ENCODE peak calls at places on chromosomes 5 and 9, in nine cellular contexts. G is suprapubic skin; H is coronary artery; Y is CD8-positive, alpha-beta T cell; V is left ventricle myocardium inferior; R is HCT116; U is CD8-positive, alpha-beta memory T cell; I is dorsolateral prefrontal cortex; E is heart left ventricle. X is an unnamed sample.

GRCh38 chr5:114361724-114362196 is at the start of gene KCNN2:
- DNase-seq in V (peak), U (no peak), G (peak), R (no peak), H (no peak), Y (no peak), E (peak), I (peak), X (no peak)

GRCh38 chr5:127519527-127519926 is 2.1 kb downstream of the PRRC1 start:
- DNase-seq in I (no peak), R (no peak), E (no peak), Y (no peak), G (no peak), V (no peak), U (no peak), H (no peak), X (no peak)

GRCh38 chr9:137317979-137318511 is 16.0 kb upstream of the NRARP start:
- DNase-seq in R (no peak), I (no peak), U (no peak), E (peak), V (peak), H (peak), Y (no peak), G (no peak), X (no peak)

GRCh38 chr5:90645024-90645610 is 86.5 kb downstream of the ADGRV1 start:
- DNase-seq in Y (no peak), H (no peak), V (no peak), I (no peak), G (no peak), U (no peak), E (no peak), R (peak), X (peak)

GRCh38 chr9:97697837-97698236 is 697 bp upstream of the XPA start:
- DNase-seq in H (no peak), R (no peak), V (no peak), I (no peak), Y (no peak), E (no peak), U (no peak), G (no peak), X (no peak)

GRCh38 chr5:120476063-120476462 is 12.0 kb downstream of the PRR16 start:
- DNase-seq in R (no peak), V (no peak), G (no peak), I (no peak), Y (no peak), E (no peak), H (no peak), U (no peak), X (no peak)

GRCh38 chr5:36222620-36223019 is 19.1 kb downstream of the NADK2 start:
- DNase-seq in Y (no peak), R (no peak), E (no peak), I (no peak), G (no peak), V (no peak), U (no peak), H (no peak), X (no peak)

GRCh38 chr9:105425817-105426433 is 21.9 kb upstream of the FSD1L start:
- DNase-seq in G (no peak), V (no peak), E (no peak), R (no peak), Y (no peak), H (no peak), I (no peak), U (no peak), X (no peak)

GRCh38 chr9:130110166-130110565 is 56.5 kb downstream of the GPR107 start:
- DNase-seq in U (no peak), I (no peak), R (no peak), H (no peak), V (no peak), E (no peak), Y (no peak), G (no peak), X (peak)

GRCh38 chr5:136005371-136005770 is 23.4 kb upstream of the TGFBI start:
- DNase-seq in R (no peak), I (no peak), E (no peak), G (no peak), H (no peak), U (no peak), V (no peak), Y (no peak), X (no peak)

GRCh38 chr9:130688070-130688469 is 5.5 kb upstream of the EXOSC2 start:
- DNase-seq in U (no peak), V (no peak), I (no peak), E (no peak), G (no peak), R (no peak), H (no peak), Y (no peak), X (no peak)

GRCh38 chr9:70049236-70049635 is 5.6 kb downstream of the MAMDC2 start:
- DNase-seq in R (no peak), I (no peak), G (peak), U (no peak), Y (no peak), H (peak), V (peak), E (no peak), X (no peak)

GRCh38 chr5:91225848-91226686 is 157.1 kb downstream of the ARRDC3 start:
- DNase-seq in I (no peak), G (no peak), V (no peak), R (peak), E (no peak), H (no peak), Y (peak), U (peak), X (peak)

GRCh38 chr9:137459147-137459600 is at the start of gene NSMF:
- DNase-seq in U (peak), V (peak), R (peak), Y (peak), H (peak), E (peak), G (peak), I (peak), X (no peak)

GRCh38 chr9:36151306-36152210 is 15.0 kb downstream of the GLIPR2 start:
- DNase-seq in U (peak), I (no peak), R (no peak), Y (peak), G (peak), H (no peak), E (peak), V (peak), X (no peak)

GRCh38 chr5:100965291-100965690 is 62.2 kb upstream of the ST8SIA4 start:
- DNase-seq in U (no peak), E (no peak), Y (no peak), R (no peak), G (no peak), I (no peak), H (no peak), V (no peak), X (no peak)

GRCh38 chr5:10856646-10857332 is 95.8 kb upstream of the DAP start:
- DNase-seq in Y (no peak), I (peak), R (no peak), G (no peak), U (no peak), E (peak), H (no peak), V (peak), X (peak)

GRCh38 chr5:126970517-126971017 is 59.8 kb downstream of the MARCHF3 start:
- DNase-seq in R (no peak), I (no peak), V (no peak), Y (no peak), H (no peak), E (no peak), U (no peak), G (no peak), X (no peak)

GRCh38 chr5:31217441-31217840 is 24.0 kb downstream of the CDH6 start:
- DNase-seq in E (no peak), I (no peak), R (no peak), V (no peak), Y (no peak), H (no peak), G (no peak), U (no peak), X (no peak)

GRCh38 chr5:173016621-173017046 is 33.1 kb downstream of the ATP6V0E1 start:
- DNase-seq in U (no peak), G (no peak), I (no peak), V (no peak), H (peak), R (peak), Y (no peak), E (no peak), X (no peak)

GRCh38 chr9:106284300-106284699 is 578.7 kb upstream of the ZNF462 start:
- DNase-seq in E (no peak), R (no peak), V (no peak), G (no peak), H (no peak), I (no peak), Y (no peak), U (no peak), X (peak)

GRCh38 chr5:42579320-42579719 is 156.1 kb downstream of the GHR start:
- DNase-seq in V (no peak), G (no peak), Y (no peak), R (no peak), E (no peak), U (no peak), H (no peak), I (no peak), X (no peak)

GRCh38 chr5:88660947-88661869 is 221.8 kb downstream of the MEF2C start:
- DNase-seq in G (no peak), H (no peak), E (peak), I (peak), R (peak), V (no peak), Y (no peak), U (no peak), X (no peak)

GRCh38 chr5:73151733-73152410 is 21.1 kb upstream of the TMEM174 start:
- DNase-seq in R (no peak), I (no peak), G (no peak), V (no peak), E (no peak), U (no peak), Y (no peak), H (no peak), X (no peak)

GRCh38 chr5:157352756-157353340 is 86.9 kb downstream of the CYFIP2 start:
- DNase-seq in R (no peak), G (no peak), I (no peak), U (no peak), H (peak), E (no peak), V (no peak), Y (no peak), X (no peak)

GRCh38 chr9:22528485-22528884 is 81.9 kb downstream of the DMRTA1 start:
- DNase-seq in R (peak), Y (no peak), V (no peak), I (no peak), U (no peak), E (no peak), H (no peak), G (no peak), X (no peak)

GRCh38 chr5:65102501-65102825 is 333.7 kb downstream of the CWC27 start:
- DNase-seq in I (no peak), U (no peak), V (no peak), G (no peak), R (no peak), E (no peak), H (no peak), Y (no peak), X (no peak)

GRCh38 chr9:118992813-118993747 is 376.2 kb downstream of the BRINP1 start:
- DNase-seq in R (no peak), U (no peak), H (no peak), G (no peak), E (no peak), I (no peak), V (no peak), Y (no peak), X (no peak)

GRCh38 chr9:90645721-90646120 is 3.1 kb upstream of the DIRAS2 start:
- DNase-seq in V (no peak), I (no peak), U (no peak), E (no peak), H (no peak), R (no peak), G (no peak), Y (no peak), X (no peak)

GRCh38 chr9:90642570-90643539 is at the start of gene DIRAS2:
- DNase-seq in U (no peak), G (no peak), R (peak), I (peak), E (peak), Y (no peak), V (peak), H (no peak), X (peak)

GRCh38 chr9:90641090-90641489 is 1.5 kb downstream of the DIRAS2 start:
- DNase-seq in Y (no peak), R (no peak), H (no peak), U (no peak), E (no peak), G (no peak), I (no peak), V (no peak), X (no peak)

GRCh38 chr9:90637626-90638025 is 5.0 kb downstream of the DIRAS2 start:
- DNase-seq in G (no peak), V (no peak), R (no peak), U (no peak), I (no peak), Y (no peak), E (no peak), H (no peak), X (no peak)

DNA sequence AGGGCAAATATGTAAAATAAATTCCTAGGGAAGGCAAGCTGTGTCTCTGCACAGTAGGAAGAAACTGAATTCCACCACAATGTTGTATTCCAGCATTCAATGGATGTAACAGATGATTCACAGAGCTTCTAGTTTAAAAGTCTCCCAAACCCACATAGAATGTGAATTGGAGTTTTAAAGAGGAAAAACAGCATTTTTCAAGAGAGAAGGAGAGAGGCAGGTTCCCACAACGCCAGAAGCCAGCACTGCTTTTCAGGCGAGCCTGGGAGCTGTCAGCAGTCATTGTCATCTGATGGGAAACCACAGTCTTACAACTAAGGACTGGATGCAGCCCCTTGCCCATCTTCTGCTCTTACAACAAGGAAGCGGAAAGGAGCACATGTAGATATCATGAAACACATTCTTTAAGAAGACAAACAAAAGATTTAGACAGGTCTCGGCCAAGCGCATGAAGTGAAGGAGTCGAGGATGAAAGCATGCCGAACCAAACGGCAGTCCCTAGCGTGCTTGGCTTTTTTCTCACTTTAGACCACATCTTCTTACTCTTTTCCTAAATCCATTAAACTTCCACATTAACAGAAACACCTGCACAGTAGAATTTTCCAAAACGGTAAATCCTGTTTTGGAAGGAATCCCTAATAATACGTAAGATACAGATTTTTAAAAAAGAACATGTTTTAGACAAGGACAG is 611 bp downstream of the DIRAS2 start:
- DNase-seq in Y (no peak), R (no peak), U (no peak), V (no peak), H (no peak), I (no peak), E (no peak), G (no peak), X (no peak)
- H3K27ac ChIP-seq in Y (no peak), R (no peak), U (no peak), V (no peak), H (no peak), I (peak), E (no peak), G (no peak), X (no peak)

GRCh38 chr5:137753986-137754235 is 252 bp downstream of the HNRNPA0 start:
- DNase-seq in V (no peak), H (no peak), E (no peak), Y (no peak), U (no peak), I (peak), G (no peak), R (no peak), X (no peak)

GRCh38 chr5:137750436-137750835 is 3.7 kb downstream of the HNRNPA0 start:
- DNase-seq in U (no peak), H (no peak), Y (no peak), V (no peak), E (no peak), G (no peak), R (no peak), I (no peak), X (no peak)

GRCh38 chr5:137752873-137753226 is 1.3 kb downstream of the HNRNPA0 start:
- DNase-seq in U (peak), G (no peak), Y (no peak), H (peak), V (no peak), E (no peak), R (no peak), I (no peak), X (no peak)

GRCh38 chr5:137753227-137753985 is 757 bp downstream of the HNRNPA0 start:
- DNase-seq in H (peak), U (peak), I (peak), V (peak), Y (no peak), E (peak), R (no peak), G (peak), X (no peak)

DNA sequence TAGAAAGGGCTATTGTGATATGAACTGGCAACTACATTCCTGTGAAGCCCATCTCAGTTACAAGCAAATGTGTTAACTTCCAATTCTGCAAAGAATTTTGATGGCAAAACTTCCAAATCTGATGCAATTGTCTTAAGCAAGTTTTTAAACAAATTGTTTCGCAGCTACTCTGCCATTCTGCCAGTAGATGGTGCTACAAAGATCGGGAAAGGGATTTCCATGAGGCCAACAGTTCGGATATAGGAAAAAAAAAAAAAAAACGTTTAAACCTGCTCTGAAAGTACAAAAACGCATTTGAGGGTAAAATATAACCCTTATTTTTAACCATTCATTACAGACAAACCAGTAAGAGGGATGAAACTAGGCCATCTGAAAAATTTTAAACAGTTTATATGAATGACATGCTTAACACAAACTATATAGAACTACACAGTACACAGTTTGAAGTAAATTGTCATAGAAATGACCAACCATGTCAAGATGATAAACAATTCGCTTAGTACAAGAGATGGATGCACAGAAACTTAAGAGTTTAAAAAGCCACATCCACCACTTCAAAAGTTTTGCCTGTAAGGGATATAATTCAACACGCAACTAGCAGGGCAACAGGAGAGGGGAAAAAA is 2.2 kb downstream of the HNRNPA0 start:
- DNase-seq in Y (no peak), H (no peak), I (no peak), V (no peak), R (peak), G (no peak), U (no peak), E (no peak), X (no peak)
- H3K27ac ChIP-seq in Y (peak), H (peak), I (peak), V (peak), R (no peak), G (no peak), U (peak), E (peak), X (no peak)

GRCh38 chr5:75567710-75568109 is 43.5 kb upstream of the ANKDD1B start:
- DNase-seq in R (peak), V (no peak), I (no peak), G (no peak), H (no peak), Y (no peak), E (no peak), U (no peak), X (no peak)
- H3K27ac ChIP-seq in R (peak), V (peak), I (no peak), G (no peak), H (peak), Y (no peak), E (peak), U (peak), X (no peak)

GRCh38 chr5:155954739-155955445 is 372.1 kb upstream of the SGCD start:
- DNase-seq in V (no peak), I (no peak), U (no peak), R (no peak), Y (no peak), E (no peak), H (no peak), G (no peak), X (no peak)
- H3K27ac ChIP-seq in V (no peak), I (no peak), U (no peak), R (no peak), Y (no peak), E (no peak), H (no peak), G (no peak), X (no peak)

DNA sequence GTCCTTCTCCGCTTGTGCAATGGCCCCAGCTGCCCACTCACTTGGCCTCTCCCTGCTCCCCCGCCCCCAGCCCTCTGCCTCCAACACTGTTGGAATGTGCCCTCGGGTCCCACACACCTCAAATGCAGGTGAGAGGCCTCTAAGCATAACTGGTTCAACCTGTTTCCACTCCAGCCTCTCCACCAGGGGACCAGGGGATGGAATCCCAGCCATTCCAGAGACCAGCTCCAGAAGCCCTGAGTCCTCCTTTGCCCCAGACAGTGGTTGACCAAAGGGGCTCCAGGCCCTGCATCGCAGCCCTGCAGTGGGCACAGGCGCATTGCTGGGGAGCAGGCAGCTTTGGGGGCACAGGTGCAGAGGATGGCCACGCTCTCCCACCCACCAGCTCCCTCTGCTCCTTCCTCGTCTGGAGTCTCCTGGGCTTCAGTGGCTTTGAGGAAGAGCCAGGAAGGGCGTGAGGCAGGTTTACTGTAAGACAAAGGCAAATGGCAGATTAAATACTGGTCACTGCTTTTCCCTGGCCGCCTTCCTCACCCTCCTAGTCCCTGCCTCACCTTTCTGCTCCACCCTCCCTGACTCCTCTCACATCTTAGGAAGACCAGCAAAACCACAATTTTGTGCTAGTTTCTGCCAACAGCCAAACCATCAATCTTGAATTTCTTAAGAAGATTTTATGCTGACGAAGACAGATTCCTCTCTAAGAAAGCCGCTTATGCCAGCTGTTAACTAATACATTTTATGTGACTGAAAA is 29.1 kb upstream of the IRX2 start:
- DNase-seq in U (no peak), I (no peak), V (no peak), G (no peak), R (no peak), H (no peak), Y (no peak), E (no peak), X (peak)
- H3K27ac ChIP-seq in U (no peak), I (no peak), V (no peak), G (no peak), R (no peak), H (no peak), Y (no peak), E (no peak), X (no peak)